ENCODE peak calls at places on chromosomes 13 and 19, in ten cellular contexts. Z is activated CD8-positive, alpha-beta T cell treated with anti-CD3 and anti-CD28 coated beads, Interleukin-2, amount 10 ng/mL, durations not matched to agents 7 days and 5 days; L is activated CD4-positive, alpha-beta T cell treated with anti-CD3 and anti-CD28 coated beads, Interleukin-2, amount 50 U/mL, for 1 hour; R is choroid plexus epithelial cell; S is germinal center; K is HS-5; Q is hepatic stellate cell; T is posterior cingulate gyrus; W is left cardiac atrium; G is GM23248. X is an unnamed sample.
A peak's percentile ranks its signal among the peaks of the same experiment; 100 is the strongest.

GRCh38 chr13:50588736-50589135 is 254.8 kb downstream of the DLEU7 start:
- DNase-seq in Q (no peak), W (no peak), Z (no peak), G (peak; percentile 40), S (no peak), K (no peak), R (no peak), T (no peak), L (no peak), X (no peak)

GRCh38 chr19:2315818-2316353 is 7.9 kb upstream of the LINGO3 start:
- DNase-seq in G (peak; percentile 72), Q (peak; percentile 76), W (peak; percentile 75), Z (peak; percentile 37), L (no peak), K (no peak), T (peak; percentile 76), R (peak; percentile 70), S (no peak), X (peak; percentile 69)

GRCh38 chr19:7677664-7678311 is 898 bp downstream of the MCEMP1 start:
- DNase-seq in W (no peak), L (no peak), Z (no peak), S (no peak), T (no peak), R (no peak), Q (no peak), G (no peak), K (no peak), X (no peak)

GRCh38 chr13:101452519-101453485 is at the start of gene ITGBL1:
- DNase-seq in T (no peak), K (no peak), R (peak; percentile 64), G (peak; percentile 76), Q (no peak), Z (no peak), S (no peak), W (peak; percentile 34), L (no peak), X (no peak)

GRCh38 chr13:30738526-30738925 is 3.2 kb downstream of the ALOX5AP start:
- DNase-seq in G (no peak), R (no peak), T (no peak), L (no peak), W (no peak), Q (no peak), K (no peak), Z (no peak), S (no peak), X (no peak)

GRCh38 chr19:3698386-3698950 is 1.8 kb downstream of the PIP5K1C start:
- DNase-seq in S (no peak), L (no peak), Z (no peak), Q (no peak), R (peak; percentile 55), T (no peak), K (no peak), W (no peak), G (peak; percentile 52), X (no peak)

GRCh38 chr13:107450426-107450825 is 764.9 kb downstream of the LIG4 start:
- DNase-seq in S (no peak), R (peak; percentile 56), L (no peak), Q (peak; percentile 7), Z (no peak), G (peak; percentile 35), T (no peak), W (no peak), K (no peak), X (no peak)

GRCh38 chr13:110471156-110471832 is 90.2 kb downstream of the RAB20 start:
- DNase-seq in L (no peak), R (peak; percentile 33), G (no peak), Z (no peak), T (no peak), W (no peak), S (peak; percentile 24), Q (no peak), K (no peak), X (no peak)

X was measured in 8988T.